ENCODE peak calls at places on chromosomes 11 and 22, in four cellular contexts. O, U, V and S are unnamed samples.

GRCh38 chr11:109785714-109786113 is 307.5 kb upstream of the ZC3H12C start:
- DNase-seq in O (no peak), U (no peak), V (no peak), S (no peak)

GRCh38 chr22:44445307-44445680 is 52.7 kb downstream of the RTL6 start:
- DNase-seq in O (no peak), U (no peak), V (no peak), S (no peak)

GRCh38 chr11:110738641-110739040 is 26.4 kb upstream of the ARHGAP20 start:
- DNase-seq in O (no peak), U (no peak), V (no peak), S (no peak)

GRCh38 chr22:20299736-20300136 is 20.1 kb downstream of the DGCR6L start:
- DNase-seq in O (no peak), U (no peak), V (no peak), S (no peak)

GRCh38 chr11:117842131-117842941 is 17.8 kb upstream of the FXYD2 start:
- DNase-seq in O (no peak), U (no peak), V (no peak), S (no peak)

GRCh38 chr11:61791737-61792309 is 576 bp downstream of the TMEM258 start:
- DNase-seq in O (peak), U (peak), V (peak), S (peak)

GRCh38 chr11:111793863-111794262 is 27.7 kb upstream of the PPP2R1B start:
- DNase-seq in O (no peak), U (no peak), V (no peak), S (peak)

GRCh38 chr22:21593406-21594232 is 26.1 kb downstream of the UBE2L3 start:
- DNase-seq in O (peak), U (peak), V (peak), S (peak)

GRCh38 chr11:24781288-24781687 is 284.4 kb downstream of the LUZP2 start:
- DNase-seq in O (no peak), U (no peak), V (no peak), S (no peak)

GRCh38 chr11:123046473-123047264 is 15.3 kb downstream of the HSPA8 start:
- DNase-seq in O (no peak), U (no peak), V (no peak), S (no peak)

GRCh38 chr11:106271686-106272085 is 194.2 kb downstream of the AASDHPPT start:
- DNase-seq in O (no peak), U (no peak), V (no peak), S (no peak)

GRCh38 chr11:66322732-66323427 is 6.0 kb upstream of the CD248 start:
- DNase-seq in O (no peak), U (no peak), V (no peak), S (no peak)

GRCh38 chr11:117903505-117904382 is 25.5 kb downstream of the TMPRSS13 start:
- DNase-seq in O (no peak), U (no peak), V (no peak), S (no peak)

GRCh38 chr11:76067099-76067498 is 139.2 kb downstream of the WNT11 start:
- DNase-seq in O (no peak), U (no peak), V (no peak), S (no peak)

GRCh38 chr11:40998888-40999287 is 460.6 kb downstream of the LRRC4C start:
- DNase-seq in O (no peak), U (no peak), V (no peak), S (no peak)

GRCh38 chr22:39525658-39525975 is 5.3 kb downstream of the ATF4 start:
- DNase-seq in O (no peak), U (no peak), V (no peak), S (no peak)

GRCh38 chr22:39528681-39529486 is 3.7 kb downstream of the RPS19BP1 start:
- DNase-seq in O (peak), U (peak), V (peak), S (peak)

GRCh38 chr22:39528080-39528661 is 4.4 kb downstream of the RPS19BP1 start:
- DNase-seq in O (no peak), U (no peak), V (no peak), S (no peak)

GRCh38 chr22:39526736-39527171 is 5.8 kb downstream of the RPS19BP1 start:
- DNase-seq in O (no peak), U (no peak), V (no peak), S (no peak)

GRCh38 chr22:39527481-39527961 is 5.0 kb downstream of the RPS19BP1 start:
- DNase-seq in O (no peak), U (no peak), V (peak), S (no peak)
- TF ChIP-seq SP1 in O (no peak), U (no peak), V (no peak), S (no peak)

GRCh38 chr11:1220941-1221721 is 1.7 kb upstream of the MUC5B start:
- DNase-seq in O (peak), U (no peak), V (no peak), S (no peak)
- TF ChIP-seq ELF4 in O (no peak), U (no peak), V (no peak), S (no peak)

GRCh38 chr11:9664276-9665171 is 647 bp downstream of the SWAP70 start:
- DNase-seq in O (peak), U (no peak), V (peak), S (peak)
- TF ChIP-seq SP1 in O (no peak), U (no peak), V (no peak), S (no peak)

DNA sequence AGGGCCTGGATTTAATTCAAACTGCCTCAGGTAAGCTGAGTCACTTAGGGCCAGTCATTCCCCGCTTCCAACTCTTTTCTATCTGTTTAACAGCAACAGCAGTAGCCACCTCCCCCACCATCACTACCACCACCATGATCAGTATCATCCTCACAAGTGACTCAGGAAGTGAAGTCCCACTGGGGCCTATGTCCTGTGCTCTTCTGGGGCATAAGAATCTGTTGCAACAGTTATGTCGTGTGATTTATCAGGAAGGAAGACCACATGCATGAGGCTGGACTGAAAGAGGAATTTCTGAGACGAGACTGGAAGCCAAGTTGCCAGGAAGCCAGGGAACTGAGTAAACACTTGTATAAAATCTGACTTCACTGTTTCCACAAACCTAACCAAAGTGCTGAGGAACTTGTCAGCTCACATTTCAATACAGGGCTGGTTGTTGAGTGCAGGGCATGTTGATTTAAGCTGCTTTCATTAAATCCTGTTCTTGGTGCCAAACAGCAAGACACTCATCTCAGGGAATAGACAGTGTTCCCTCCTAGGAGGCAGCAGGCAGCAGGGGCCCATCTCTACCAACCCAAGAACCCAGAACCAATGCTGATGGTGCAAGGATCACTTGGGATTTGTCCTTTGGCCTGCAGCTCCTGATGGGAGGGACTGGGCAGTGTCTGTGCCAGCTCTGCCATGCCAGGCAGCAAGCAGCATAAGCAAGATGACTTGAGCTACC is 226.7 kb upstream of the NARS2 start:
- DNase-seq in O (no peak), U (no peak), V (no peak), S (no peak)
- TF ChIP-seq ELF4 in O (no peak), U (no peak), V (no peak), S (no peak)

GRCh38 chr11:2445107-2445947 is 519 bp downstream of the KCNQ1 start:
- DNase-seq in O (peak), U (no peak), V (no peak), S (peak)
- TF ChIP-seq SP1 in O (no peak), U (no peak), V (no peak), S (no peak)

GRCh38 chr11:67507242-67507890 is 596 bp downstream of the CDK2AP2 start:
- DNase-seq in O (peak), U (peak), V (no peak), S (no peak)
- TF ChIP-seq ELF4 in O (no peak), U (no peak), V (no peak), S (no peak)